ENCODE peak calls at places on chromosomes 2 and 18, in six cellular contexts. One of them, this sample, is unnamed.

GRCh38 chr2:154924531-154924930 is 226.0 kb downstream of the KCNJ3 start:
- DNase-seq in IMR-90: no peak
- DNase-seq in cardiac fibroblast: no peak
- DNase-seq in prostate gland: no peak
- DNase-seq in adipocyte: no peak
- DNase-seq in GM23248: no peak
- DNase-seq in this sample: no peak

GRCh38 chr2:159712194-159712928 is at the start of gene MARCHF7:
- DNase-seq in GM23248: peak
- DNase-seq in adipocyte: peak
- DNase-seq in cardiac fibroblast: peak
- DNase-seq in prostate gland: peak
- DNase-seq in IMR-90: peak
- DNase-seq in this sample: peak

GRCh38 chr2:42802150-42802549 is 9.8 kb upstream of the HAAO start:
- DNase-seq in prostate gland: no peak
- DNase-seq in adipocyte: no peak
- DNase-seq in GM23248: no peak
- DNase-seq in IMR-90: no peak
- DNase-seq in cardiac fibroblast: no peak
- DNase-seq in this sample: no peak

GRCh38 chr18:50973367-50974126 is 5.7 kb downstream of the ELAC1 start:
- DNase-seq in prostate gland: no peak
- DNase-seq in IMR-90: peak
- DNase-seq in adipocyte: peak
- DNase-seq in GM23248: peak
- DNase-seq in cardiac fibroblast: peak
- DNase-seq in this sample: no peak

GRCh38 chr18:49360582-49360981 is 99.9 kb downstream of the DYM start:
- DNase-seq in GM23248: no peak
- DNase-seq in cardiac fibroblast: no peak
- DNase-seq in IMR-90: no peak
- DNase-seq in prostate gland: no peak
- DNase-seq in adipocyte: no peak
- DNase-seq in this sample: no peak

GRCh38 chr2:238445409-238446190 is 18.9 kb downstream of the ASB1 start:
- DNase-seq in adipocyte: no peak
- DNase-seq in IMR-90: no peak
- DNase-seq in prostate gland: no peak
- DNase-seq in GM23248: no peak
- DNase-seq in cardiac fibroblast: no peak
- DNase-seq in this sample: no peak

GRCh38 chr2:239644016-239644415 is 243.2 kb upstream of the HDAC4 start:
- DNase-seq in IMR-90: no peak
- DNase-seq in cardiac fibroblast: peak
- DNase-seq in prostate gland: no peak
- DNase-seq in GM23248: peak
- DNase-seq in adipocyte: no peak
- DNase-seq in this sample: no peak

GRCh38 chr2:190649035-190649797 is at the start of gene NAB1:
- DNase-seq in prostate gland: peak
- DNase-seq in cardiac fibroblast: no peak
- DNase-seq in GM23248: peak
- DNase-seq in IMR-90: peak
- DNase-seq in adipocyte: peak
- DNase-seq in this sample: no peak

GRCh38 chr18:78814766-78815165 is 164.9 kb upstream of the SALL3 start:
- DNase-seq in IMR-90: no peak
- DNase-seq in GM23248: no peak
- DNase-seq in adipocyte: no peak
- DNase-seq in cardiac fibroblast: no peak
- DNase-seq in prostate gland: no peak
- DNase-seq in this sample: no peak

GRCh38 chr2:148764820-148765219 is 110.2 kb upstream of the KIF5C start:
- DNase-seq in IMR-90: no peak
- DNase-seq in GM23248: no peak
- DNase-seq in cardiac fibroblast: no peak
- DNase-seq in adipocyte: no peak
- DNase-seq in prostate gland: no peak
- DNase-seq in this sample: no peak

GRCh38 chr2:187547353-187547979 is 6.8 kb downstream of the TFPI start:
- DNase-seq in prostate gland: no peak
- DNase-seq in IMR-90: peak
- DNase-seq in cardiac fibroblast: peak
- DNase-seq in adipocyte: peak
- DNase-seq in GM23248: peak
- DNase-seq in this sample: peak

GRCh38 chr2:231353469-231353868 is 42.0 kb upstream of the B3GNT7 start:
- DNase-seq in prostate gland: no peak
- DNase-seq in adipocyte: no peak
- DNase-seq in cardiac fibroblast: no peak
- DNase-seq in GM23248: no peak
- DNase-seq in IMR-90: no peak
- DNase-seq in this sample: no peak

GRCh38 chr2:31390324-31390723 is 24.2 kb downstream of the XDH start:
- DNase-seq in GM23248: peak
- DNase-seq in IMR-90: no peak
- DNase-seq in prostate gland: peak
- DNase-seq in adipocyte: no peak
- DNase-seq in cardiac fibroblast: no peak
- DNase-seq in this sample: no peak

GRCh38 chr18:50791599-50792438 is 28.0 kb downstream of the MRO start:
- DNase-seq in adipocyte: no peak
- DNase-seq in GM23248: no peak
- DNase-seq in cardiac fibroblast: no peak
- DNase-seq in prostate gland: no peak
- DNase-seq in IMR-90: no peak
- DNase-seq in this sample: no peak

GRCh38 chr18:76475450-76476203 is 19.4 kb downstream of the ZNF516 start:
- DNase-seq in IMR-90: no peak
- DNase-seq in prostate gland: no peak
- DNase-seq in cardiac fibroblast: no peak
- DNase-seq in GM23248: no peak
- DNase-seq in adipocyte: no peak
- DNase-seq in this sample: no peak

GRCh38 chr18:79508565-79509535 is 113.1 kb downstream of the NFATC1 start:
- DNase-seq in prostate gland: no peak
- DNase-seq in adipocyte: no peak
- DNase-seq in IMR-90: no peak
- DNase-seq in cardiac fibroblast: no peak
- DNase-seq in GM23248: no peak
- DNase-seq in this sample: no peak

GRCh38 chr2:240567872-240568677 is at the start of gene RNPEPL1:
- DNase-seq in cardiac fibroblast: peak
- DNase-seq in IMR-90: no peak
- DNase-seq in prostate gland: no peak
- DNase-seq in GM23248: peak
- DNase-seq in adipocyte: peak
- DNase-seq in this sample: no peak

GRCh38 chr2:165406053-165406628 is 63.4 kb upstream of the CSRNP3 start:
- DNase-seq in adipocyte: peak
- DNase-seq in cardiac fibroblast: no peak
- DNase-seq in GM23248: peak
- DNase-seq in prostate gland: no peak
- DNase-seq in IMR-90: no peak
- DNase-seq in this sample: no peak

GRCh38 chr2:33412920-33413319 is 63.5 kb upstream of the RASGRP3 start:
- DNase-seq in prostate gland: no peak
- DNase-seq in GM23248: peak
- DNase-seq in adipocyte: peak
- DNase-seq in cardiac fibroblast: peak
- DNase-seq in IMR-90: peak
- DNase-seq in this sample: no peak

GRCh38 chr2:43274055-43274454 is 47.6 kb upstream of the ZFP36L2 start:
- DNase-seq in GM23248: peak
- DNase-seq in adipocyte: no peak
- DNase-seq in cardiac fibroblast: no peak
- DNase-seq in IMR-90: peak
- DNase-seq in prostate gland: no peak
- DNase-seq in this sample: no peak

GRCh38 chr2:833180-833579 is 117.5 kb upstream of the SNTG2 start:
- DNase-seq in adipocyte: no peak
- DNase-seq in prostate gland: peak
- DNase-seq in GM23248: no peak
- DNase-seq in IMR-90: no peak
- DNase-seq in cardiac fibroblast: no peak
- DNase-seq in this sample: no peak

GRCh38 chr18:11826836-11827235 is 24.4 kb upstream of the CHMP1B start:
- DNase-seq in GM23248: no peak
- DNase-seq in IMR-90: no peak
- DNase-seq in adipocyte: no peak
- DNase-seq in prostate gland: no peak
- DNase-seq in cardiac fibroblast: no peak
- DNase-seq in this sample: no peak

GRCh38 chr2:9237831-9238230 is 31.2 kb downstream of the ASAP2 start:
- DNase-seq in adipocyte: no peak
- DNase-seq in GM23248: no peak
- DNase-seq in IMR-90: no peak
- DNase-seq in prostate gland: no peak
- DNase-seq in cardiac fibroblast: no peak
- DNase-seq in this sample: no peak

GRCh38 chr18:36441872-36442271 is 144.4 kb downstream of the FHOD3 start:
- DNase-seq in IMR-90: peak
- DNase-seq in cardiac fibroblast: peak
- DNase-seq in adipocyte: peak
- DNase-seq in GM23248: peak
- DNase-seq in prostate gland: no peak
- DNase-seq in this sample: peak

GRCh38 chr18:21901423-21901822 is 160.8 kb downstream of the MIB1 start:
- DNase-seq in GM23248: no peak
- DNase-seq in IMR-90: no peak
- DNase-seq in cardiac fibroblast: no peak
- DNase-seq in adipocyte: no peak
- DNase-seq in prostate gland: no peak
- DNase-seq in this sample: no peak
- H3K4me3 ChIP-seq in GM23248: no peak
- H3K4me3 ChIP-seq in IMR-90: no peak
- H3K4me3 ChIP-seq in cardiac fibroblast: no peak
- H3K4me3 ChIP-seq in adipocyte: peak
- H3K4me3 ChIP-seq in prostate gland: no peak
- H3K4me3 ChIP-seq in this sample: no peak

GRCh38 chr2:88748005-88748404 is 56.5 kb downstream of the RPIA start:
- DNase-seq in GM23248: no peak
- DNase-seq in IMR-90: no peak
- DNase-seq in prostate gland: no peak
- DNase-seq in cardiac fibroblast: no peak
- DNase-seq in adipocyte: no peak
- DNase-seq in this sample: no peak

GRCh38 chr2:88753833-88754584 is 62.5 kb downstream of the RPIA start:
- DNase-seq in prostate gland: no peak
- DNase-seq in IMR-90: peak
- DNase-seq in adipocyte: no peak
- DNase-seq in GM23248: no peak
- DNase-seq in cardiac fibroblast: no peak
- DNase-seq in this sample: peak

GRCh38 chr2:88755836-88756235 is 64.4 kb downstream of the RPIA start:
- DNase-seq in GM23248: no peak
- DNase-seq in IMR-90: no peak
- DNase-seq in adipocyte: no peak
- DNase-seq in prostate gland: no peak
- DNase-seq in cardiac fibroblast: no peak
- DNase-seq in this sample: no peak

GRCh38 chr2:88754585-88755305 is 63.3 kb downstream of the RPIA start:
- DNase-seq in GM23248: no peak
- DNase-seq in IMR-90: no peak
- DNase-seq in prostate gland: no peak
- DNase-seq in cardiac fibroblast: no peak
- DNase-seq in adipocyte: no peak
- DNase-seq in this sample: no peak

DNA sequence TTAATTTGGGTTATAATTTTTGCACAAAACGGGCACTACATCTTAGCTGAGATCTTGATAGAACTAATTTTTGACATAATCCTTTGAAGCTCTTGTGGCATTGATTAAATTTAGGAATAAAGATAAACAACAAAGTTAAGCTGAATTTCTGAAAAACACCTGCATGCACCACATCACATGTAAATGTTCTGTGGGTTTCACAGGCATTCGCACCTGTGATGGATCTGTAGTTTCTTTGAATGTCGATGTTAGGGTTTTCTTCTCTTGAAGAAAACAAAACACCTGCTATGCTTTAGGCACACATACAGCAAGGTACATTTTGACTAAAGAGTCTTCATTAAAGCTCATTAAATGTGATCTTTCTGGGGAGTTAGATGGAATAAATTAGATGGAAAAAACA is 60.3 kb downstream of the RPIA start:
- DNase-seq in prostate gland: no peak
- DNase-seq in IMR-90: no peak
- DNase-seq in adipocyte: no peak
- DNase-seq in GM23248: no peak
- DNase-seq in cardiac fibroblast: no peak
- DNase-seq in this sample: no peak
- H3K4me3 ChIP-seq in prostate gland: no peak
- H3K4me3 ChIP-seq in IMR-90: no peak
- H3K4me3 ChIP-seq in adipocyte: no peak
- H3K4me3 ChIP-seq in GM23248: no peak
- H3K4me3 ChIP-seq in cardiac fibroblast: no peak
- H3K4me3 ChIP-seq in this sample: no peak

GRCh38 chr2:37618326-37618725 is 53.1 kb downstream of the CDC42EP3 start:
- DNase-seq in adipocyte: no peak
- DNase-seq in IMR-90: no peak
- DNase-seq in cardiac fibroblast: no peak
- DNase-seq in prostate gland: no peak
- DNase-seq in GM23248: no peak
- DNase-seq in this sample: no peak
- H3K4me3 ChIP-seq in adipocyte: no peak
- H3K4me3 ChIP-seq in IMR-90: no peak
- H3K4me3 ChIP-seq in cardiac fibroblast: no peak
- H3K4me3 ChIP-seq in prostate gland: no peak
- H3K4me3 ChIP-seq in GM23248: no peak
- H3K4me3 ChIP-seq in this sample: no peak

GRCh38 chr2:27216416-27217137 is 592 bp upstream of the CAD start:
- DNase-seq in IMR-90: no peak
- DNase-seq in GM23248: no peak
- DNase-seq in cardiac fibroblast: no peak
- DNase-seq in adipocyte: no peak
- DNase-seq in prostate gland: no peak
- DNase-seq in this sample: no peak
- H3K4me3 ChIP-seq in IMR-90: peak
- H3K4me3 ChIP-seq in GM23248: peak
- H3K4me3 ChIP-seq in cardiac fibroblast: peak
- H3K4me3 ChIP-seq in adipocyte: peak
- H3K4me3 ChIP-seq in prostate gland: peak
- H3K4me3 ChIP-seq in this sample: peak

GRCh38 chr2:229273384-229274338 is 2.6 kb upstream of the PID1 start:
- DNase-seq in adipocyte: peak
- DNase-seq in cardiac fibroblast: peak
- DNase-seq in IMR-90: peak
- DNase-seq in GM23248: peak
- DNase-seq in prostate gland: peak
- DNase-seq in this sample: peak
- H3K4me3 ChIP-seq in adipocyte: peak
- H3K4me3 ChIP-seq in cardiac fibroblast: peak
- H3K4me3 ChIP-seq in IMR-90: no peak
- H3K4me3 ChIP-seq in GM23248: peak
- H3K4me3 ChIP-seq in prostate gland: no peak
- H3K4me3 ChIP-seq in this sample: peak